ENCODE peak calls at places on chromosomes 1 and 21, in eight cellular contexts. E is foreskin melanocyte; K is MCF 10A; X is adrenal gland; H is body of pancreas; V is SW480; B is stimulated activated CD4-positive, alpha-beta T cell treated with anti-CD3 and anti-CD28 coated beads, Interleukin-12 subunit alpha, Interleukin-12 subunit beta, amount 100 ng/mL, for 48 hours; A is CD8-positive, alpha-beta T cell. P is an unnamed sample.

GRCh38 chr1:204190212-204191211 is 5.8 kb downstream of the KISS1 start:
- DNase-seq in E (no peak), K (no peak), X (no peak), H (peak; percentile 39), V (peak; percentile 79), B (no peak), A (peak; percentile 41), P (no peak)

GRCh38 chr1:38973659-38974437 is 17.2 kb upstream of the AKIRIN1 start:
- DNase-seq in E (no peak), K (no peak), X (no peak), H (no peak), V (no peak), B (no peak), A (no peak), P (no peak)

GRCh38 chr1:181324797-181325616 is 158.3 kb upstream of the CACNA1E start:
- DNase-seq in E (no peak), K (peak; percentile 90), X (no peak), H (no peak), V (peak; percentile 39), B (peak; percentile 27), A (peak; percentile 17), P (no peak)

GRCh38 chr1:154263465-154264332 is 8.7 kb upstream of the HAX1 start:
- DNase-seq in E (no peak), K (no peak), X (peak; percentile 27), H (no peak), V (no peak), B (no peak), A (no peak), P (no peak)

GRCh38 chr1:46466477-46467182 is 23.0 kb upstream of the DMBX1 start:
- DNase-seq in E (no peak), K (no peak), X (peak; percentile 21), H (peak; percentile 55), V (no peak), B (no peak), A (no peak), P (no peak)

GRCh38 chr1:171446396-171446795 is 38.9 kb upstream of the PRRC2C start:
- DNase-seq in E (no peak), K (no peak), X (no peak), H (no peak), V (no peak), B (no peak), A (no peak), P (no peak)

GRCh38 chr1:221897312-221897711 is 155.4 kb upstream of the DUSP10 start:
- DNase-seq in E (peak; percentile 29), K (peak; percentile 87), X (no peak), H (no peak), V (no peak), B (no peak), A (no peak), P (no peak)

GRCh38 chr1:146021622-146022402 is at the start of gene HJV:
- DNase-seq in E (no peak), K (no peak), X (no peak), H (no peak), V (no peak), B (no peak), A (no peak), P (no peak)

GRCh38 chr1:53562983-53563379 is 103.8 kb downstream of the DMRTB1 start:
- DNase-seq in E (no peak), K (no peak), X (no peak), H (no peak), V (no peak), B (no peak), A (no peak), P (no peak)

GRCh38 chr1:58870298-58870676 is 86.4 kb upstream of the JUN start:
- DNase-seq in E (no peak), K (no peak), X (no peak), H (peak; percentile 77), V (peak; percentile 30), B (no peak), A (no peak), P (no peak)

GRCh38 chr1:193234523-193234922 is 48.1 kb upstream of the B3GALT2 start:
- DNase-seq in E (no peak), K (no peak), X (no peak), H (no peak), V (no peak), B (no peak), A (no peak), P (no peak)

GRCh38 chr1:172203902-172204301 is 216.6 kb upstream of the C1orf105 start:
- DNase-seq in E (no peak), K (no peak), X (no peak), H (no peak), V (no peak), B (no peak), A (no peak), P (no peak)

GRCh38 chr1:86429830-86430229 is 5.9 kb downstream of the CLCA2 start:
- DNase-seq in E (peak; percentile 95), K (peak; percentile 96), X (peak; percentile 78), H (no peak), V (no peak), B (no peak), A (no peak), P (peak; percentile 76)

GRCh38 chr1:65818966-65819365 is 26.3 kb downstream of the PDE4B start:
- DNase-seq in E (no peak), K (no peak), X (no peak), H (no peak), V (no peak), B (no peak), A (no peak), P (no peak)

GRCh38 chr21:36606292-36606982 is 92.5 kb upstream of the SIM2 start:
- DNase-seq in E (no peak), K (no peak), X (no peak), H (no peak), V (no peak), B (no peak), A (no peak), P (no peak)

GRCh38 chr21:33229099-33229775 is 501 bp upstream of the IFNAR2 start:
- DNase-seq in E (no peak), K (no peak), X (no peak), H (no peak), V (no peak), B (no peak), A (no peak), P (no peak)

GRCh38 chr1:98824724-98825123 is 163.2 kb downstream of the SNX7 start:
- DNase-seq in E (no peak), K (no peak), X (no peak), H (no peak), V (peak; percentile 50), B (no peak), A (no peak), P (no peak)

GRCh38 chr1:205592443-205593003 is 39.3 kb downstream of the ELK4 start:
- DNase-seq in E (no peak), K (no peak), X (no peak), H (no peak), V (no peak), B (no peak), A (no peak), P (no peak)

GRCh38 chr1:33388989-33389771 is 41.7 kb downstream of the PHC2 start:
- DNase-seq in E (peak; percentile 49), K (no peak), X (no peak), H (no peak), V (no peak), B (no peak), A (no peak), P (no peak)

GRCh38 chr1:154837679-154838171 is 32.4 kb downstream of the KCNN3 start:
- DNase-seq in E (no peak), K (no peak), X (no peak), H (peak; percentile 19), V (no peak), B (no peak), A (no peak), P (peak; percentile 32)

GRCh38 chr1:152035406-152036315 is 1.1 kb downstream of the S100A11 start:
- DNase-seq in E (no peak), K (peak; percentile 54), X (no peak), H (peak; percentile 22), V (peak; percentile 46), B (no peak), A (peak; percentile 35), P (no peak)

GRCh38 chr1:31529999-31530705 is 46.2 kb upstream of the TINAGL1 start:
- DNase-seq in E (no peak), K (no peak), X (no peak), H (no peak), V (no peak), B (no peak), A (no peak), P (no peak)

GRCh38 chr21:41885341-41886024 is 6.3 kb upstream of the PRDM15 start:
- DNase-seq in E (no peak), K (no peak), X (no peak), H (peak; percentile 49), V (no peak), B (no peak), A (no peak), P (no peak)

P was measured in lung.